ENCODE peak calls at places on chromosomes 2 and 18, in five cellular contexts. C is endothelial cell, Q is HFFc6, B is Peyer's patch, S is heart left ventricle. A is an unnamed sample.

GRCh38 chr18:37674570-37674969 is 109.0 kb upstream of the CELF4 start:
- DNase-seq in C (no peak), Q (no peak), B (no peak), S (no peak), A (no peak)

GRCh38 chr2:111698743-111699554 is 185.0 kb downstream of the ANAPC1 start:
- DNase-seq in C (no peak), Q (peak), B (peak), S (peak), A (peak)

GRCh38 chr18:7749510-7749981 is 182.4 kb downstream of the PTPRM start:
- DNase-seq in C (no peak), Q (no peak), B (no peak), S (no peak), A (no peak)

GRCh38 chr2:112216158-112216557 is 38.7 kb downstream of the ZC3H8 start:
- DNase-seq in C (peak), Q (peak), B (no peak), S (no peak), A (no peak)

GRCh38 chr2:240782886-240783818 is 36.9 kb downstream of the KIF1A start:
- DNase-seq in C (no peak), Q (no peak), B (no peak), S (no peak), A (no peak)

GRCh38 chr2:179953359-179953758 is 53.7 kb downstream of the CWC22 start:
- DNase-seq in C (no peak), Q (no peak), B (no peak), S (no peak), A (no peak)

GRCh38 chr2:172398444-172398843 is 28.9 kb upstream of the ITGA6 start:
- DNase-seq in C (no peak), Q (no peak), B (no peak), S (peak), A (no peak)

GRCh38 chr2:198815626-198816025 is 642.1 kb downstream of the SATB2 start:
- DNase-seq in C (no peak), Q (no peak), B (no peak), S (no peak), A (no peak)

GRCh38 chr18:59996370-59996966 is 96.7 kb downstream of the PMAIP1 start:
- DNase-seq in C (peak), Q (peak), B (no peak), S (no peak), A (no peak)

GRCh38 chr2:144504191-144504590 is 15.7 kb downstream of the ZEB2 start:
- DNase-seq in C (no peak), Q (no peak), B (no peak), S (no peak), A (no peak)

GRCh38 chr2:218896501-218897393 is 16.1 kb downstream of the WNT10A start:
- DNase-seq in C (no peak), Q (no peak), B (no peak), S (no peak), A (no peak)

GRCh38 chr2:148259674-148260073 is 238.8 kb downstream of the MBD5 start:
- DNase-seq in C (no peak), Q (no peak), B (no peak), S (no peak), A (no peak)

GRCh38 chr2:240434728-240435456 is 571 bp upstream of the GPC1 start:
- DNase-seq in C (peak), Q (peak), B (peak), S (peak), A (peak)

GRCh38 chr2:27085670-27086089 is 892 bp upstream of the KHK start:
- DNase-seq in C (peak), Q (peak), B (peak), S (peak), A (peak)

GRCh38 chr2:193496786-193497185 is 1302.1 kb upstream of the TMEFF2 start:
- DNase-seq in C (no peak), Q (no peak), B (no peak), S (no peak), A (no peak)

GRCh38 chr18:54880706-54881105 is 52.4 kb downstream of the RAB27B start:
- DNase-seq in C (no peak), Q (peak), B (no peak), S (no peak), A (no peak)

GRCh38 chr18:5622905-5623304 is 79.1 kb upstream of the EPB41L3 start:
- DNase-seq in C (no peak), Q (no peak), B (no peak), S (no peak), A (no peak)

GRCh38 chr2:222693837-222694236 is 22.4 kb downstream of the MOGAT1 start:
- DNase-seq in C (no peak), Q (peak), B (no peak), S (no peak), A (no peak)

GRCh38 chr18:80046431-80046830 is 12.2 kb downstream of the RBFA start:
- DNase-seq in C (no peak), Q (no peak), B (no peak), S (no peak), A (no peak)

GRCh38 chr18:33152376-33152775 is 288.1 kb downstream of the CCDC178 start:
- DNase-seq in C (no peak), Q (no peak), B (no peak), S (no peak), A (no peak)

GRCh38 chr18:76982038-76982437 is 150.5 kb downstream of the MBP start:
- DNase-seq in C (no peak), Q (no peak), B (no peak), S (no peak), A (no peak)

GRCh38 chr18:51645607-51646006 is 448.1 kb upstream of the MEX3C start:
- DNase-seq in C (no peak), Q (no peak), B (no peak), S (no peak), A (no peak)

GRCh38 chr18:70041459-70042020 is 93.9 kb upstream of the CD226 start:
- DNase-seq in C (no peak), Q (no peak), B (no peak), S (no peak), A (no peak)

GRCh38 chr18:8339958-8340357 is 269.3 kb upstream of the RAB12 start:
- DNase-seq in C (no peak), Q (no peak), B (no peak), S (peak), A (no peak)

GRCh38 chr2:224561234-224562005 is 23.7 kb downstream of the CUL3 start:
- DNase-seq in C (no peak), Q (peak), B (no peak), S (no peak), A (no peak)

GRCh38 chr2:235320341-235320740 is 173.5 kb upstream of the AGAP1 start:
- DNase-seq in C (no peak), Q (no peak), B (no peak), S (no peak), A (no peak)

GRCh38 chr18:31274915-31275314 is 43.0 kb upstream of the DSG1 start:
- DNase-seq in C (no peak), Q (no peak), B (no peak), S (peak), A (no peak)

GRCh38 chr2:27262379-27263286 is at the start of gene SLC30A3:
- DNase-seq in C (peak), Q (no peak), B (peak), S (peak), A (peak)

DNA sequence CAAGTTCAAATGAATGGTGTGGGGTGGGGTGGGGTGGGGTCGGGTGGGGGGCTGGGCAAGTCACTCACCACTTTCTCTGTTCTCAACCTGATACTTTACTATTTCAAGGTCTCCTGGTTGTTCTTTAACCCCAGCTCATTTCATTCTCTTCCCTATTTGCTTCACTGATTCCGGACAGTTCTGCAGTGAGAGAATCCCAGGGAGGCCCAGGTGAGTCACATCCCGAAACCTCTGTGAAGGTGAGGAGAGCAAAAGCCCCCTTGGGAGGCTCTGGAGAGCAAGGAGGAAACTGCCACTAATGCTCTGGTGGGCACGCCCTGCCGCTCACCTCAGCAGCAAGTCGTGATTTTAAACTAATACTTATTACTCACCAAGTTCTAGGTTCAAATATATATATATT is 8.9 kb downstream of the EDAR start:
- DNase-seq in C (no peak), Q (no peak), B (no peak), S (no peak), A (no peak)
- TF ChIP-seq CTCF in C (no peak), Q (no peak), B (no peak), S (no peak), A (no peak)

GRCh38 chr18:57974585-57974984 is 69.4 kb upstream of the NEDD4L start:
- DNase-seq in C (no peak), Q (no peak), B (no peak), S (no peak), A (no peak)

GRCh38 chr18:57975805-57976204 is 68.2 kb upstream of the NEDD4L start:
- DNase-seq in C (no peak), Q (no peak), B (no peak), S (no peak), A (no peak)

GRCh38 chr18:57969824-57970223 is 74.2 kb upstream of the NEDD4L start:
- DNase-seq in C (no peak), Q (no peak), B (no peak), S (no peak), A (no peak)

GRCh38 chr18:57973889-57974288 is 70.1 kb upstream of the NEDD4L start:
- DNase-seq in C (no peak), Q (no peak), B (no peak), S (no peak), A (no peak)

GRCh38 chr18:57970356-57971095 is 73.5 kb upstream of the NEDD4L start:
- DNase-seq in C (peak), Q (no peak), B (no peak), S (no peak), A (no peak)
- TF ChIP-seq CTCF in C (peak), Q (peak), B (peak), S (no peak), A (peak)

GRCh38 chr2:57376985-57377384 is 669.6 kb upstream of the VRK2 start:
- DNase-seq in C (no peak), Q (no peak), B (no peak), S (no peak), A (no peak)
- TF ChIP-seq CTCF in C (no peak), Q (peak), B (no peak), S (no peak), A (peak)

GRCh38 chr2:150099805-150100204 is 387.7 kb downstream of the RND3 start:
- DNase-seq in C (no peak), Q (no peak), B (no peak), S (no peak), A (no peak)

GRCh38 chr2:150095361-150095760 is 392.1 kb downstream of the RND3 start:
- DNase-seq in C (no peak), Q (no peak), B (no peak), S (no peak), A (no peak)

GRCh38 chr2:150100311-150100710 is 387.2 kb downstream of the RND3 start:
- DNase-seq in C (no peak), Q (no peak), B (no peak), S (no peak), A (no peak)

GRCh38 chr2:150097402-150097801 is 390.1 kb downstream of the RND3 start:
- DNase-seq in C (no peak), Q (no peak), B (no peak), S (no peak), A (no peak)

DNA sequence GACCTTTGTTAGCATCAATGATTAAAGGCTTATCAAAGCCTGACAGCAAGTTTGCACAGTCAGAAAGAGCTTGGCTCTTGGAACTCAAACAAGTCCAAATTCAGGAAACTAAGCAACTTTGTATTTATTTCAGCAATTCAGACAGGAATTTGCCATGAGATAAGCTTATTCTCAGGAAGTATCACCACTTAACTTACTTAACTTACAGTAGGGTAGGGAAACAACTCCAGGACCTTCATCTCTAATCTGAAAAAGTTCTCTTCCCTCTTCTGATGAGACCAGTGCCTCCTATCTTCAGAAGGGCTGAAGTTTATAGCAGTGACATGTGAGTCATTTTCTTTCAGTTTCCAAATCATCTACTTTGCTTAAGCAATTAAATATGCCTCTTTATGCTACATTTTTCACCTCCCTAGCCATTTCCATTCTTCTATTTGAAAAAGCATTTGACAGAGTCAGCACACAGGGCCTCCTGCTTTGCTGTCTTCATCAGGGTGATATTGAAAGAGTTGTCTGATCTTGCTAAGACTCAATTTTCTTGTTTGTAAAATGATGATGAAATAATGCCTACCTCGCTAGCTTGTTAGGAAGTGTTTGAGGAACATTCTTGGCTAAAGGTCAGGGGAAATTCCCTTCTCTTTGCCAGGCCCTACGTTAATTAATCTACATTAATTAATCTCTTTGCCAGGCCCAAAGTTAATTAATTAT is 389.4 kb downstream of the RND3 start:
- DNase-seq in C (no peak), Q (peak), B (no peak), S (no peak), A (no peak)
- TF ChIP-seq CTCF in C (no peak), Q (peak), B (no peak), S (no peak), A (no peak)

DNA sequence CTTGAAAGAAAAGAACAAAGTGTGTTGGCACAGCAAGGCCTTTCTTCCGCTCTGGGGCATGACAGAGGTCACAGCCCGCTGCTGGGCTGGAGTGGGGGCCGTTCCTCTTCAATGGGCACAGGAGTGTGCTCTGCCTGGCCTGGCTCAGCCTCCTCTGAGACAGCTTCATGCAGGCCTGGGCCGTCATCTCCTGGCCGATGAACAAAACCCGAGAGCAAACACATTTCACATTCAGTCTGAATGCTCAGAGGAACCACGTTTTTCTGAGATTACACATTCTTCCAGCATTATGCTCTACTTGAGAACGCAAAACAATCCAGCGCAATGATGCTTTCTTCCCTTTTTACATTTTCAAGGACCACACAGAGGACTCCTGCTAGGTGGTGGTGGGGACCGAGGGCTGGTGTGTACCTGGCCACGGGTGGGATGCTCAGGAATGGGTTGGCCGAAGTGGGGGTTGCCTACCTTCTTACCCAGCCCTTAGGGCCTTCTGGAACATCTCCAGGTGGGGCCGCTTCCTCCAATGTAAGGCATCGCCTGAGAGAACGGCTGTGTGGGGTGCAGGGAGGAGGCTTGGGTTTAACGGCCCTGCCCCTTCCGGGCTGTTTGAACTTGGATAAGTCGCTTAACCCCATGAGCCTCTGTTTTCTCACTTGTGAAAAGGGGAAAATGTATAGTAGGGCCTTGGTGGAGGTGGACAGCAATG is 34.8 kb downstream of the EMILIN2 start:
- DNase-seq in C (no peak), Q (peak), B (no peak), S (no peak), A (no peak)
- TF ChIP-seq CTCF in C (no peak), Q (peak), B (no peak), S (no peak), A (no peak)

DNA sequence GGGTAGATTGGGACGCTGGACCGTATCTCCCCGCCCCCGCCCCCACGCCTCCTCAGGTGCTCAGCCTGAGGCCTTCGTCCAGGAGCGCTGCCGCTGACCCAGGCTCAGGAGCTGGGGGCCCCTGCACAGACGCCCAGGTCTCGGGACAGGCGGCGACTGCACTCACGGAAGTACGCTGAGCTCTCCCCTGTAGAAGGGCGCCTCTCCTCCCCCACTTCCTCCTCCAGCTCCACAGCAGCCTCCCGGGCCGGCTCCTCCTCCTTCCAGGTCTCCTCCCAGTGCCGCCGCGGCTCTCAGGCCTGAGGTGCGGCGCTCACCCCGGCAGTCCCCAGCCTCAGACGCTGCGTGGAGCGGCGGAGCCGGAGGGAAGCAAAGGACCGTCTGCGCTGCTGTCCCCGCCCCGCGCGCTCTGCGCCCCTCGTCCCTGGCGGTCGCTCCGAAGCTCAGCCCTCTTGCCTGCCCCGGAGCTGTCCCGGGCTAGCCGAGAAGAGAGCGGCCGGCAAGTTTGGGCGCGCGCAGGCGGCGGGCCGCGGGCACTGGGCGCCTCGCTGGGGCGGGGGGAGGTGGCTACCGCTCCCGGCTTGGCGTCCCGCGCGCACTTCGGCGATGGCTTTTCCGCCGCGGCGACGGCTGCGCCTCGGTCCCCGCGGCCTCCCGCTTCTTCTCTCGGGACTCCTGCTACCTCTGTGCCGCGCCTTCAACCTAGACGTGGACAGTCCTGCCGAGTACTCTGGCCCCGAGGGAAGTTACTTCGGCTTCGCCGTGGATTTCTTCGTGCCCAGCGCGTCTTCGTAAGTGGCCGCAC is at the start of gene ITGAV:
- DNase-seq in C (peak), Q (peak), B (peak), S (peak), A (peak)
- TF ChIP-seq CTCF in C (no peak), Q (peak), B (no peak), S (no peak), A (no peak)

GRCh38 chr18:58391113-58391892 is 237.6 kb downstream of the ALPK2 start:
- DNase-seq in C (no peak), Q (no peak), B (no peak), S (no peak), A (no peak)

GRCh38 chr18:58392336-58393000 is 236.4 kb downstream of the ALPK2 start:
- DNase-seq in C (no peak), Q (no peak), B (no peak), S (no peak), A (no peak)

GRCh38 chr18:58390399-58390798 is 238.5 kb downstream of the ALPK2 start:
- DNase-seq in C (no peak), Q (no peak), B (no peak), S (no peak), A (no peak)

GRCh38 chr18:58393295-58393694 is 235.6 kb downstream of the ALPK2 start:
- DNase-seq in C (no peak), Q (no peak), B (no peak), S (no peak), A (no peak)

GRCh38 chr18:58391932-58392331 is 237.0 kb downstream of the ALPK2 start:
- DNase-seq in C (no peak), Q (no peak), B (no peak), S (no peak), A (no peak)
- TF ChIP-seq CTCF in C (no peak), Q (no peak), B (no peak), S (no peak), A (no peak)

GRCh38 chr2:136136921-136137320 is 19.0 kb upstream of the CXCR4 start:
- DNase-seq in C (no peak), Q (no peak), B (no peak), S (no peak), A (no peak)
- TF ChIP-seq CTCF in C (no peak), Q (no peak), B (peak), S (no peak), A (no peak)

DNA sequence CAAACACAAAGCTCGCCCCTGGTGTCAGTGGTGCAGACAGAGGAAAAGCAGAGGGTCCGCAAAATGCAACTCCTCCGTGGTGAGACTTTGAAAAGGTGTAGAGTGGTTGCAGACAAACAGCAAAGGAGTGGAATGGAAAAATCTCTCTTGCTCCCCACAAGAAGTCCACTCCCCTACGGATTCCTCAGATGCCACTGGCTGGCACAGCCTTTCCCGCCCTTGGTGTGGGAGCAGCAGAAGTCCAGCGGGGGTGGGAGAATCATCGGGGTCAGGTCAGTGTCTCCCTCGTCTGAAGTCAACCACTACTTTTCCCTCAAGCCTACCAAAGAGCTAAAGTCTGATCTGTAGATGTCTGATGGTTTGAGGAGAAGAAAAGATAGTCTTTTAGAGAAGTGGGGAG is 22.3 kb upstream of the B3GNT7 start:
- DNase-seq in C (no peak), Q (no peak), B (no peak), S (no peak), A (no peak)
- TF ChIP-seq CTCF in C (no peak), Q (no peak), B (no peak), S (no peak), A (no peak)

A was measured in CD14-positive monocyte.